ENCODE peak calls at places on chromosomes 7 and 10, in seven cellular contexts. One of them, this sample, is unnamed.

GRCh38 chr7:99397632-99397983 is 10.8 kb downstream of the PDAP1 start:
- DNase-seq in HL-60: no peak
- DNase-seq in cardiac muscle cell: no peak
- DNase-seq in fibroblast of mammary gland: no peak
- DNase-seq in BJ: no peak
- DNase-seq in astrocyte of the cerebellum: no peak
- DNase-seq in WERI-Rb-1: no peak
- DNase-seq in this sample: no peak

GRCh38 chr10:32938554-32939061 is 19.4 kb downstream of the ITGB1 start:
- DNase-seq in BJ: no peak
- DNase-seq in HL-60: peak
- DNase-seq in cardiac muscle cell: peak
- DNase-seq in astrocyte of the cerebellum: no peak
- DNase-seq in WERI-Rb-1: no peak
- DNase-seq in fibroblast of mammary gland: no peak
- DNase-seq in this sample: no peak

GRCh38 chr7:5590596-5591546 is 167.2 kb upstream of the TNRC18 start:
- DNase-seq in fibroblast of mammary gland: no peak
- DNase-seq in astrocyte of the cerebellum: peak
- DNase-seq in cardiac muscle cell: no peak
- DNase-seq in BJ: no peak
- DNase-seq in WERI-Rb-1: no peak
- DNase-seq in HL-60: no peak
- DNase-seq in this sample: no peak

GRCh38 chr7:81482600-81483186 is 287.2 kb downstream of the HGF start:
- DNase-seq in astrocyte of the cerebellum: peak
- DNase-seq in cardiac muscle cell: peak
- DNase-seq in fibroblast of mammary gland: peak
- DNase-seq in HL-60: no peak
- DNase-seq in WERI-Rb-1: no peak
- DNase-seq in BJ: no peak
- DNase-seq in this sample: peak

GRCh38 chr7:27171636-27172387 is 2.3 kb downstream of the HOXA10 start:
- DNase-seq in astrocyte of the cerebellum: no peak
- DNase-seq in HL-60: no peak
- DNase-seq in WERI-Rb-1: no peak
- DNase-seq in BJ: no peak
- DNase-seq in fibroblast of mammary gland: peak
- DNase-seq in cardiac muscle cell: no peak
- DNase-seq in this sample: no peak

GRCh38 chr10:15775513-15775912 is 55.8 kb upstream of the ITGA8 start:
- DNase-seq in HL-60: no peak
- DNase-seq in fibroblast of mammary gland: peak
- DNase-seq in astrocyte of the cerebellum: peak
- DNase-seq in WERI-Rb-1: no peak
- DNase-seq in cardiac muscle cell: peak
- DNase-seq in BJ: peak
- DNase-seq in this sample: no peak

GRCh38 chr10:451021-451471 is 238.4 kb downstream of the DIP2C start:
- DNase-seq in fibroblast of mammary gland: no peak
- DNase-seq in WERI-Rb-1: no peak
- DNase-seq in astrocyte of the cerebellum: no peak
- DNase-seq in BJ: no peak
- DNase-seq in cardiac muscle cell: no peak
- DNase-seq in HL-60: peak
- DNase-seq in this sample: peak

GRCh38 chr10:73967022-73967429 is 30.9 kb upstream of the VCL start:
- DNase-seq in BJ: no peak
- DNase-seq in HL-60: no peak
- DNase-seq in WERI-Rb-1: no peak
- DNase-seq in astrocyte of the cerebellum: no peak
- DNase-seq in cardiac muscle cell: no peak
- DNase-seq in fibroblast of mammary gland: no peak
- DNase-seq in this sample: no peak

GRCh38 chr7:141333459-141333858 is 217.8 kb upstream of the AGK start:
- DNase-seq in fibroblast of mammary gland: no peak
- DNase-seq in BJ: no peak
- DNase-seq in WERI-Rb-1: no peak
- DNase-seq in HL-60: no peak
- DNase-seq in astrocyte of the cerebellum: no peak
- DNase-seq in cardiac muscle cell: no peak
- DNase-seq in this sample: no peak

GRCh38 chr7:47982610-47983009 is 3.2 kb upstream of the HUS1 start:
- DNase-seq in BJ: no peak
- DNase-seq in astrocyte of the cerebellum: no peak
- DNase-seq in fibroblast of mammary gland: peak
- DNase-seq in cardiac muscle cell: no peak
- DNase-seq in WERI-Rb-1: no peak
- DNase-seq in HL-60: no peak
- DNase-seq in this sample: no peak

GRCh38 chr10:117464176-117464575 is 78.4 kb upstream of the EMX2 start:
- DNase-seq in BJ: no peak
- DNase-seq in fibroblast of mammary gland: no peak
- DNase-seq in cardiac muscle cell: peak
- DNase-seq in astrocyte of the cerebellum: no peak
- DNase-seq in HL-60: no peak
- DNase-seq in WERI-Rb-1: no peak
- DNase-seq in this sample: no peak

GRCh38 chr10:11381023-11381422 is 230.4 kb downstream of the USP6NL start:
- DNase-seq in astrocyte of the cerebellum: no peak
- DNase-seq in BJ: no peak
- DNase-seq in fibroblast of mammary gland: peak
- DNase-seq in HL-60: no peak
- DNase-seq in cardiac muscle cell: no peak
- DNase-seq in WERI-Rb-1: no peak
- DNase-seq in this sample: no peak

GRCh38 chr7:82044497-82045080 is 274.7 kb upstream of the HGF start:
- DNase-seq in WERI-Rb-1: peak
- DNase-seq in BJ: no peak
- DNase-seq in fibroblast of mammary gland: peak
- DNase-seq in cardiac muscle cell: peak
- DNase-seq in HL-60: peak
- DNase-seq in astrocyte of the cerebellum: peak
- DNase-seq in this sample: peak

GRCh38 chr10:79156334-79157274 is 87.8 kb downstream of the ZMIZ1 start:
- DNase-seq in BJ: no peak
- DNase-seq in WERI-Rb-1: no peak
- DNase-seq in HL-60: no peak
- DNase-seq in fibroblast of mammary gland: no peak
- DNase-seq in astrocyte of the cerebellum: no peak
- DNase-seq in cardiac muscle cell: no peak
- DNase-seq in this sample: no peak

GRCh38 chr7:12256025-12256570 is 45.0 kb downstream of the TMEM106B start:
- DNase-seq in HL-60: no peak
- DNase-seq in fibroblast of mammary gland: peak
- DNase-seq in BJ: no peak
- DNase-seq in cardiac muscle cell: no peak
- DNase-seq in WERI-Rb-1: no peak
- DNase-seq in astrocyte of the cerebellum: no peak
- DNase-seq in this sample: no peak

GRCh38 chr7:135441791-135442190 is 68.1 kb downstream of the CNOT4 start:
- DNase-seq in astrocyte of the cerebellum: peak
- DNase-seq in fibroblast of mammary gland: peak
- DNase-seq in WERI-Rb-1: no peak
- DNase-seq in BJ: no peak
- DNase-seq in HL-60: no peak
- DNase-seq in cardiac muscle cell: peak
- DNase-seq in this sample: no peak

GRCh38 chr7:149624006-149624405 is 126.4 kb upstream of the ZNF746 start:
- DNase-seq in astrocyte of the cerebellum: no peak
- DNase-seq in cardiac muscle cell: peak
- DNase-seq in fibroblast of mammary gland: peak
- DNase-seq in HL-60: peak
- DNase-seq in BJ: no peak
- DNase-seq in WERI-Rb-1: peak
- DNase-seq in this sample: peak

GRCh38 chr7:2520131-2520807 is 695 bp downstream of the LFNG start:
- DNase-seq in fibroblast of mammary gland: no peak
- DNase-seq in cardiac muscle cell: no peak
- DNase-seq in astrocyte of the cerebellum: no peak
- DNase-seq in HL-60: no peak
- DNase-seq in WERI-Rb-1: peak
- DNase-seq in BJ: no peak
- DNase-seq in this sample: no peak

GRCh38 chr10:132915411-132915810 is 27.0 kb downstream of the CFAP46 start:
- DNase-seq in astrocyte of the cerebellum: no peak
- DNase-seq in WERI-Rb-1: no peak
- DNase-seq in cardiac muscle cell: no peak
- DNase-seq in BJ: no peak
- DNase-seq in fibroblast of mammary gland: no peak
- DNase-seq in HL-60: no peak
- DNase-seq in this sample: no peak

GRCh38 chr10:95247200-95247880 is 43.5 kb downstream of the PDLIM1 start:
- DNase-seq in WERI-Rb-1: no peak
- DNase-seq in fibroblast of mammary gland: peak
- DNase-seq in cardiac muscle cell: peak
- DNase-seq in HL-60: no peak
- DNase-seq in astrocyte of the cerebellum: no peak
- DNase-seq in BJ: no peak
- DNase-seq in this sample: no peak

GRCh38 chr7:36692444-36692843 is 31.9 kb downstream of the AOAH start:
- DNase-seq in HL-60: no peak
- DNase-seq in WERI-Rb-1: no peak
- DNase-seq in fibroblast of mammary gland: no peak
- DNase-seq in BJ: no peak
- DNase-seq in astrocyte of the cerebellum: no peak
- DNase-seq in cardiac muscle cell: no peak
- DNase-seq in this sample: peak

GRCh38 chr10:112752268-112752667 is 197.8 kb upstream of the TCF7L2 start:
- DNase-seq in fibroblast of mammary gland: peak
- DNase-seq in BJ: no peak
- DNase-seq in cardiac muscle cell: peak
- DNase-seq in astrocyte of the cerebellum: no peak
- DNase-seq in HL-60: no peak
- DNase-seq in WERI-Rb-1: no peak
- DNase-seq in this sample: no peak

GRCh38 chr7:74502216-74502891 is 48.6 kb downstream of the GTF2IRD1 start:
- DNase-seq in BJ: no peak
- DNase-seq in WERI-Rb-1: no peak
- DNase-seq in HL-60: no peak
- DNase-seq in fibroblast of mammary gland: peak
- DNase-seq in astrocyte of the cerebellum: peak
- DNase-seq in cardiac muscle cell: no peak
- DNase-seq in this sample: no peak

GRCh38 chr10:11407939-11408338 is 203.5 kb downstream of the USP6NL start:
- DNase-seq in WERI-Rb-1: no peak
- DNase-seq in astrocyte of the cerebellum: no peak
- DNase-seq in fibroblast of mammary gland: no peak
- DNase-seq in BJ: no peak
- DNase-seq in HL-60: no peak
- DNase-seq in cardiac muscle cell: no peak
- DNase-seq in this sample: no peak

DNA sequence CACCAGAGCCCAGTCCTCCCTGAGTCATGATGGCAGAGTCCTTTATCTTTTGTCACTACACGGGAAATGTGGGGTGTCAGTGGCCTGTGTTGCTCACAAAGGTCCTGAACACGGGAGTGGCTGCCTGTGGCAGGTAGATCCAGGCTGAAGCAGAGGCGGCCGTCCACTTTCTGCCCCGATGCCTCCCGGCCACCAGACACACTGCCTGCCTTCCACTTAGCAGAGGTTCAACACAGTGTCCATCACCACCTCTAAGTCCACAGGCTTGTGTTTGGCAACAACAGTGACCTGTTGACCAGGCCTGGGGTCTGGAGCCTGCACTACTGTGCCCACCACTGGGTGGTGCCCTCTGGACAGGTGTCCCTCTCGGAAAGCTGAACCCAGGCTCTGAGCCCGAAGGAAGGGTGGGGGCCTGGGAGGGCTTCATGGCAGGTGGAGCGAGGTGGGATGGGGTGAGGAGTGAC is 49.9 kb upstream of the CAMK2B start:
- DNase-seq in cardiac muscle cell: no peak
- DNase-seq in HL-60: no peak
- DNase-seq in BJ: no peak
- DNase-seq in fibroblast of mammary gland: no peak
- DNase-seq in WERI-Rb-1: peak
- DNase-seq in astrocyte of the cerebellum: no peak
- DNase-seq in this sample: no peak
- TF ChIP-seq CTCF in cardiac muscle cell: no peak
- TF ChIP-seq CTCF in HL-60: no peak
- TF ChIP-seq CTCF in BJ: no peak
- TF ChIP-seq CTCF in fibroblast of mammary gland: peak
- TF ChIP-seq CTCF in WERI-Rb-1: peak
- TF ChIP-seq CTCF in astrocyte of the cerebellum: no peak
- TF ChIP-seq CTCF in this sample: peak

GRCh38 chr7:29888006-29888405 is 81.7 kb downstream of the WIPF3 start:
- DNase-seq in astrocyte of the cerebellum: no peak
- DNase-seq in fibroblast of mammary gland: no peak
- DNase-seq in WERI-Rb-1: no peak
- DNase-seq in HL-60: no peak
- DNase-seq in cardiac muscle cell: no peak
- DNase-seq in BJ: no peak
- DNase-seq in this sample: no peak
- TF ChIP-seq CTCF in astrocyte of the cerebellum: no peak
- TF ChIP-seq CTCF in fibroblast of mammary gland: no peak
- TF ChIP-seq CTCF in WERI-Rb-1: no peak
- TF ChIP-seq CTCF in HL-60: no peak
- TF ChIP-seq CTCF in cardiac muscle cell: no peak
- TF ChIP-seq CTCF in BJ: no peak
- TF ChIP-seq CTCF in this sample: no peak

DNA sequence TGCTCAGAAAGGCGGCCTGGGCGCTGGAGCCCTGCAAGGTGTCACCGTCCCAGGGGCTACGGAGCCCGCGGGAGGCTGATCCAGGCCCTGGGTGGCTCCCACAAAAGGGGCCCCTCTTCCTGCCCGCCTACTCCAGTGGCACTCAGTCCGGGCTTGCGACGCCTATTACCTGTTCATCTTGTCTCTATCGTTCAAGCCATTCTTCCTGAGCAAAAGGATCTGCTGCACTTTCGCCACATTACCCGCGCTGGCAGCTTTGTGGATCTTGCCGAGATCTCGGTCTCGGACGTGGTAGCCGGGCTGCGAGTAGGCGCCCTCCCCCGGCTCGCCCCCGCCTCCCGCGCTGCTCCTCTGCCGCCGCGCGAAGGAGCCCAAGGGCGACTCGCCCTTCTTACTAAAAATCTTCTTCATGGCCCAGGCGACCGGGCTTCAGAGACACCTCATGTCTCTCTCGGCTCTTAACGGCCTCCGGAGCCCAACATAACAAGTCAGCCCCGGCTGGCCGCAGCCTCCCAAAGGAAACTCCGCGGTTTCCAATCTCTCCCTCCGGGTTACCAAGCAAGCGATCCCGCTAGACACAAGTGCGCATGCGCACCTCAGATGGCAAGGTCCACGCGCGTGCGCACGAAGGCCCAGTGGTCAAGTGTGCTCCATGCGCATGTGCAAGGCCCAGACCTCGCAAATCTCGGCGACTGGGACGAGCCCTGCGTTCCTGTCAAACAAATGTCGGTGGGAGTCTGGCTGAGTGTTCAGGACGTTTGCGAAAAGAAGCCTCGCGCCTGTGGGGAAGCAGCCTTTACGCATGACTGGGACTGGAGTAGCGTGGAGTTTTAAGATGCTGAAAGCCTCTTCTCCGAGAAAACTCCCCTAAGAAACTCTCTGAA is at the start of gene ANKRD26:
- DNase-seq in BJ: peak
- DNase-seq in cardiac muscle cell: peak
- DNase-seq in astrocyte of the cerebellum: peak
- DNase-seq in HL-60: peak
- DNase-seq in WERI-Rb-1: peak
- DNase-seq in fibroblast of mammary gland: peak
- DNase-seq in this sample: peak
- TF ChIP-seq CTCF in BJ: no peak
- TF ChIP-seq CTCF in cardiac muscle cell: peak
- TF ChIP-seq CTCF in astrocyte of the cerebellum: no peak
- TF ChIP-seq CTCF in HL-60: no peak
- TF ChIP-seq CTCF in WERI-Rb-1: no peak
- TF ChIP-seq CTCF in fibroblast of mammary gland: no peak
- TF ChIP-seq CTCF in this sample: no peak

GRCh38 chr10:102713483-102713813 is 749 bp downstream of the ARL3 start:
- DNase-seq in fibroblast of mammary gland: no peak
- DNase-seq in astrocyte of the cerebellum: no peak
- DNase-seq in cardiac muscle cell: no peak
- DNase-seq in WERI-Rb-1: no peak
- DNase-seq in HL-60: no peak
- DNase-seq in BJ: no peak
- DNase-seq in this sample: no peak
- TF ChIP-seq CTCF in fibroblast of mammary gland: peak
- TF ChIP-seq CTCF in astrocyte of the cerebellum: no peak
- TF ChIP-seq CTCF in cardiac muscle cell: no peak
- TF ChIP-seq CTCF in WERI-Rb-1: peak
- TF ChIP-seq CTCF in HL-60: no peak
- TF ChIP-seq CTCF in BJ: no peak
- TF ChIP-seq CTCF in this sample: no peak